ENCODE peak calls at places on chromosomes 16 and 17, in six cellular contexts. D, N, G, T, H and C are unnamed samples.

GRCh38 chr17:81667754-81668153 is 1.2 kb downstream of the CCDC137 start:
- DNase-seq in D (no peak), N (no peak), G (no peak), T (no peak), H (no peak), C (no peak)

GRCh38 chr17:66025551-66025950 is 166.4 kb downstream of the CEP112 start:
- DNase-seq in D (no peak), N (no peak), G (no peak), T (no peak), H (peak; percentile 44), C (peak; percentile 2)

GRCh38 chr16:73176577-73177013 is 128.7 kb upstream of the ZFHX3 start:
- DNase-seq in D (peak; percentile 48), N (no peak), G (no peak), T (no peak), H (peak; percentile 89), C (peak; percentile 94)

GRCh38 chr17:49646391-49647255 is 31.3 kb downstream of the SPOP start:
- DNase-seq in D (peak; percentile 68), N (no peak), G (no peak), T (no peak), H (peak; percentile 92), C (peak; percentile 37)

GRCh38 chr16:12721841-12722467 is 81.7 kb downstream of the CPPED1 start:
- DNase-seq in D (no peak), N (no peak), G (no peak), T (no peak), H (no peak), C (peak; percentile 8)

GRCh38 chr17:9666461-9667050 is 21.2 kb downstream of the USP43 start:
- DNase-seq in D (no peak), N (no peak), G (no peak), T (no peak), H (no peak), C (no peak)

GRCh38 chr17:41762391-41762790 is 24.1 kb downstream of the JUP start:
- DNase-seq in D (no peak), N (no peak), G (no peak), T (no peak), H (no peak), C (no peak)

GRCh38 chr16:85370881-85371651 is 242.1 kb upstream of the GSE1 start:
- DNase-seq in D (no peak), N (no peak), G (peak; percentile 88), T (no peak), H (peak; percentile 42), C (no peak)

GRCh38 chr17:17018612-17019429 is 23.4 kb upstream of the MPRIP start:
- DNase-seq in D (no peak), N (no peak), G (peak; percentile 95), T (no peak), H (no peak), C (no peak)

GRCh38 chr16:85238233-85238647 is 126.0 kb upstream of the CIBAR2 start:
- DNase-seq in D (no peak), N (no peak), G (peak; percentile 33), T (no peak), H (peak; percentile 91), C (peak; percentile 95)

GRCh38 chr17:55764610-55765009 is 13.8 kb downstream of the PCTP start:
- DNase-seq in D (no peak), N (no peak), G (no peak), T (no peak), H (no peak), C (no peak)
- H3K4me3 ChIP-seq in D (no peak overlapping the region), N (no peak overlapping the region), G (no peak overlapping the region), T (no peak overlapping the region), H (no peak overlapping the region), C (no peak overlapping the region)

GRCh38 chr17:12992676-12993075 is 25.2 kb downstream of the ELAC2 start:
- DNase-seq in D (no peak), N (no peak), G (no peak), T (no peak), H (no peak), C (no peak)

GRCh38 chr17:12987120-12987519 is 30.7 kb downstream of the ELAC2 start:
- DNase-seq in D (no peak), N (no peak), G (no peak), T (no peak), H (no peak), C (no peak)

GRCh38 chr17:12993631-12994030 is 24.2 kb downstream of the ELAC2 start:
- DNase-seq in D (no peak), N (no peak), G (no peak), T (no peak), H (no peak), C (no peak)

GRCh38 chr17:12990926-12991325 is 26.9 kb downstream of the ELAC2 start:
- DNase-seq in D (no peak), N (no peak), G (no peak), T (no peak), H (no peak), C (no peak)

DNA sequence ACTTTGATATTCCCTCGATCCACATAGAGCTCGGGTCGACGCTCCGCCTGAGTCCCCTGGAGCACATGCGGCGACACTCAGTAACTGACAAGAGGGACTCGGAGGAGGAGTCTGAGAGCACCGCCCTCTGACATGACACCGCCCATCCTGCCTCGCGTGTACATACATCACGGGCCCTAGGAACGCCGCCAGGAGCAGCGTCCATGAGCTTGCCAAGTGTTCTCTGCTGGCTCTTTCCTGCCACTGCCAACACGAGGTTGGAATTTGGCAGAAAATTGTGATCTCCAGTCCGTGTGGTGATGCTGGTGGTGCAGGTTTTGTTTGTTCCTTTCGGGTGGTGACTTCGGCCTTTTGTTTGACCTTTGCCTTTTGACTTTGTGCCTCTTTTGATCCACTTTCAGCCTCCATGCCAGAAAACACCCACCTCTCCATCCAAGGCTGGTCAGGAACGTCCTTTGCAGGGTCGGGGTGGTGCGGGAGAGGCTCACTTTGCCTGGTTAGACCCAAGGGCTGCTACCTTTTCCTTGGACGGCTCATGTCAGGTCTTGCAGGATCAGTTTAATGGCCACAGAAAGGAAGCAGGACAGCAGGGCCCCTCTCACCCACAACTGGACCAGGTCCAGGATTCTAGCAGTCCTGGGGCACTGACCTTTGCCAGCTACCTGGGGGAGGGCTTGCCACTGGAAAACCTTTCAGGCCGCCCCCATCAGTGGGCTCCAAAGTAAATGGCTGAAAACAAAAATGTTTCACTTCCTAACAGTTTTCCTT is 27.6 kb downstream of the ELAC2 start:
- DNase-seq in D (no peak), N (peak; percentile 77), G (peak; percentile 29), T (no peak), H (no peak), C (no peak)
- H3K4me3 ChIP-seq in D (no peak overlapping the region), N (no peak overlapping the region), G (no peak overlapping the region), T (no peak overlapping the region), H (no peak overlapping the region), C (no peak overlapping the region)

GRCh38 chr17:3433741-3434140 is at the start of gene OR1E2:
- DNase-seq in D (no peak), N (no peak), G (no peak), T (no peak), H (no peak), C (no peak)
- H3K4me3 ChIP-seq in D (no peak within 1 kb of the TSS), N (no peak within 1 kb of the TSS), G (no peak within 1 kb of the TSS), T (no peak within 1 kb of the TSS), H (no peak within 1 kb of the TSS), C (no peak within 1 kb of the TSS)

GRCh38 chr17:73293031-73293430 is 18.8 kb downstream of the CDC42EP4 start:
- DNase-seq in D (peak; percentile 51), N (no peak), G (peak; percentile 54), T (no peak), H (no peak), C (no peak)

GRCh38 chr17:73289549-73290254 is 22.1 kb downstream of the CDC42EP4 start:
- DNase-seq in D (no peak), N (no peak), G (no peak), T (no peak), H (no peak), C (no peak)

GRCh38 chr17:73292031-73292531 is 19.7 kb downstream of the CDC42EP4 start:
- DNase-seq in D (peak; percentile 89), N (peak; percentile 79), G (peak; percentile 68), T (no peak), H (peak; percentile 85), C (no peak)

GRCh38 chr17:73290399-73291259 is 21.2 kb downstream of the CDC42EP4 start:
- DNase-seq in D (no peak), N (no peak), G (no peak), T (no peak), H (no peak), C (no peak)

GRCh38 chr17:73291260-73291801 is 20.5 kb downstream of the CDC42EP4 start:
- DNase-seq in D (peak; percentile 79), N (peak; percentile 70), G (peak; percentile 73), T (no peak), H (peak; percentile 93), C (peak; percentile 70)
- H3K4me3 ChIP-seq in D (peak overlapping the region; percentile 38), N (no peak overlapping the region), G (no peak overlapping the region), T (no peak overlapping the region), H (peak overlapping the region; percentile 38), C (no peak overlapping the region)

GRCh38 chr17:62778990-62779681 is 29.0 kb downstream of the MARCHF10 start:
- DNase-seq in D (peak; percentile 88), N (no peak), G (peak; percentile 72), T (peak; percentile 47), H (peak; percentile 99), C (peak; percentile 97)
- H3K4me3 ChIP-seq in D (no peak overlapping the region), N (no peak overlapping the region), G (no peak overlapping the region), T (no peak overlapping the region), H (no peak overlapping the region), C (no peak overlapping the region)

DNA sequence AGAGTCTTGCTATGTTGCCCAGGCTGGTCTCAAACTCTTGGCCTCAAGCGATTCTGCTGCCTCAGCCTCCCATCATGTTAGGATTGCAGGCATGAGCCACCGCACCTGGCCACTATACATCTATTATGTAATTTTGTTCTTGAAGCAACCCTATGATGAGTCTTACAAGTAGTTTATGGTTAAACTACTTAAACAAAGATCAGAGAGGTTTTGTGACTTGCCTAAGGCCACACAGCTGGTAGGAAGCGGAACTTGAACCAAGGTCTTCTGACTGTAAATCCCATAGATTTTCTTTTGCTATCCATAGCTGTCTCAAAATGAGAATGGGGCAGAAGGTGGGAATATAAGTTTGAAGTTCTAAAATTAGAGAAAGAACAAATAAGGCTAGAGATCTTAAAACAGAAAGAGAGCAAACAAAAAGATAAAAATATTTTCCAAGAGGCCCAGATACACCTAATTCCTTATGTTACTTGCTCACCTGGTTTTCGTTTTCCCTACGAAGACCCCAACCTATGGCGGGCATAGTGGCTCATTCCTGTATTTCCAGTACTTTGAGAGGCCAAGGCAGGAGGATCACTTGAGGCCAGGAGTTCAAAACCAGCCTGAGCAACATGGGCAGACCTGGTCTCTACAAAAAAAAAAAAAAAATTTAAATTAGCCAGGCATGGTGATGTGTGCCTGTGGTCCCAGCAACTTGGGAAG is 32.4 kb downstream of the VWA3A start:
- DNase-seq in D (no peak), N (no peak), G (no peak), T (no peak), H (no peak), C (no peak)
- H3K4me3 ChIP-seq in D (no peak overlapping the region), N (no peak overlapping the region), G (no peak overlapping the region), T (no peak overlapping the region), H (no peak overlapping the region), C (no peak overlapping the region)

DNA sequence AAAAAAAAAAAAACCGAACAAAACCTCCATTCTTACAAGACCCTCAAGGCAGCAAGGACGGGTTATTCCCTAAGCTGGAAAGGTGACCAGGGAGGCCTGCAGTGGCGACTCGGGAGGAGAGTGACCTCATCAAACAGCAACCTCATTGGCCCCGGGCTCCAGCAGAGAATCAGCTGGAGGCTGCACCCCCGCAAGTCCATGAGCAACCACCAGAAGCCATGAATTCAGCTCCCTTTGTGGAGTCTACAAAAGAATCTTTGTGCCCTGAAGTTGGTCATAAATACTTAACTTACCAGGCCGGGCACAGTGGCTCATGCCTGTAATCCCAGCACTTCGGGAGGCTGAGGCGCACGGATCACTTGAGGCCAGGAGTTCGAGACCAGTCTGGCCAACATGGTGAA is 80.9 kb upstream of the CREBBP start:
- DNase-seq in D (no peak), N (no peak), G (no peak), T (no peak), H (peak; percentile 62), C (no peak)
- H3K4me3 ChIP-seq in D (peak overlapping the region; percentile 48), N (peak overlapping the region; percentile 38), G (no peak overlapping the region), T (no peak overlapping the region), H (no peak overlapping the region), C (no peak overlapping the region)